ENCODE peak calls at places on chromosomes 13 and 19, in eight cellular contexts. One of them, this sample, is unnamed.

GRCh38 chr13:41590122-41590521 is 132.8 kb downstream of the RGCC start:
- DNase-seq in neural crest cell: no peak
- DNase-seq in astrocyte of the spinal cord: no peak
- DNase-seq in HL-60: no peak
- DNase-seq in brain microvascular endothelial cell: no peak
- DNase-seq in WTC11: no peak
- DNase-seq in GM20000: no peak
- DNase-seq in colonic mucosa: no peak
- DNase-seq in this sample: no peak

GRCh38 chr19:3398114-3398899 is 31.9 kb downstream of the NFIC start:
- DNase-seq in neural crest cell: no peak
- DNase-seq in astrocyte of the spinal cord: peak
- DNase-seq in HL-60: no peak
- DNase-seq in brain microvascular endothelial cell: no peak
- DNase-seq in WTC11: peak
- DNase-seq in GM20000: no peak
- DNase-seq in colonic mucosa: peak
- DNase-seq in this sample: no peak

GRCh38 chr13:79475569-79475968 is 5.4 kb upstream of the NDFIP2 start:
- DNase-seq in neural crest cell: no peak
- DNase-seq in astrocyte of the spinal cord: no peak
- DNase-seq in HL-60: no peak
- DNase-seq in brain microvascular endothelial cell: no peak
- DNase-seq in WTC11: no peak
- DNase-seq in GM20000: no peak
- DNase-seq in colonic mucosa: no peak
- DNase-seq in this sample: no peak

GRCh38 chr19:48713041-48713863 is 6.3 kb downstream of the MAMSTR start:
- DNase-seq in neural crest cell: no peak
- DNase-seq in astrocyte of the spinal cord: no peak
- DNase-seq in HL-60: no peak
- DNase-seq in brain microvascular endothelial cell: peak
- DNase-seq in WTC11: peak
- DNase-seq in GM20000: peak
- DNase-seq in colonic mucosa: no peak
- DNase-seq in this sample: no peak

GRCh38 chr13:74929436-74929835 is 552.5 kb downstream of the TBC1D4 start:
- DNase-seq in neural crest cell: no peak
- DNase-seq in astrocyte of the spinal cord: peak
- DNase-seq in HL-60: no peak
- DNase-seq in brain microvascular endothelial cell: no peak
- DNase-seq in WTC11: no peak
- DNase-seq in GM20000: no peak
- DNase-seq in colonic mucosa: no peak
- DNase-seq in this sample: no peak

GRCh38 chr13:32850311-32851052 is 165.7 kb upstream of the KL start:
- DNase-seq in neural crest cell: no peak
- DNase-seq in astrocyte of the spinal cord: no peak
- DNase-seq in HL-60: no peak
- DNase-seq in brain microvascular endothelial cell: no peak
- DNase-seq in WTC11: no peak
- DNase-seq in GM20000: no peak
- DNase-seq in colonic mucosa: no peak
- DNase-seq in this sample: no peak

GRCh38 chr13:113448885-113449692 is 4.2 kb downstream of the ADPRHL1 start:
- DNase-seq in neural crest cell: no peak
- DNase-seq in astrocyte of the spinal cord: no peak
- DNase-seq in HL-60: no peak
- DNase-seq in brain microvascular endothelial cell: no peak
- DNase-seq in WTC11: no peak
- DNase-seq in GM20000: no peak
- DNase-seq in colonic mucosa: peak
- DNase-seq in this sample: peak

GRCh38 chr13:38872693-38873092 is 117.9 kb downstream of the STOML3 start:
- DNase-seq in neural crest cell: peak
- DNase-seq in astrocyte of the spinal cord: peak
- DNase-seq in HL-60: no peak
- DNase-seq in brain microvascular endothelial cell: no peak
- DNase-seq in WTC11: peak
- DNase-seq in GM20000: peak
- DNase-seq in colonic mucosa: no peak
- DNase-seq in this sample: peak

GRCh38 chr19:3179739-3180293 is 1.2 kb downstream of the S1PR4 start:
- DNase-seq in neural crest cell: no peak
- DNase-seq in astrocyte of the spinal cord: no peak
- DNase-seq in HL-60: no peak
- DNase-seq in brain microvascular endothelial cell: no peak
- DNase-seq in WTC11: no peak
- DNase-seq in GM20000: peak
- DNase-seq in colonic mucosa: no peak
- DNase-seq in this sample: no peak

GRCh38 chr13:45678282-45678681 is 23.8 kb upstream of the CBY2 start:
- DNase-seq in neural crest cell: no peak
- DNase-seq in astrocyte of the spinal cord: no peak
- DNase-seq in HL-60: no peak
- DNase-seq in brain microvascular endothelial cell: no peak
- DNase-seq in WTC11: no peak
- DNase-seq in GM20000: no peak
- DNase-seq in colonic mucosa: no peak
- DNase-seq in this sample: no peak

GRCh38 chr13:45683701-45684100 is 18.4 kb upstream of the CBY2 start:
- DNase-seq in neural crest cell: no peak
- DNase-seq in astrocyte of the spinal cord: no peak
- DNase-seq in HL-60: no peak
- DNase-seq in brain microvascular endothelial cell: no peak
- DNase-seq in WTC11: peak
- DNase-seq in GM20000: no peak
- DNase-seq in colonic mucosa: no peak
- DNase-seq in this sample: no peak

GRCh38 chr13:45681101-45681500 is 21.0 kb upstream of the CBY2 start:
- DNase-seq in neural crest cell: no peak
- DNase-seq in astrocyte of the spinal cord: peak
- DNase-seq in HL-60: no peak
- DNase-seq in brain microvascular endothelial cell: no peak
- DNase-seq in WTC11: no peak
- DNase-seq in GM20000: no peak
- DNase-seq in colonic mucosa: no peak
- DNase-seq in this sample: no peak

DNA sequence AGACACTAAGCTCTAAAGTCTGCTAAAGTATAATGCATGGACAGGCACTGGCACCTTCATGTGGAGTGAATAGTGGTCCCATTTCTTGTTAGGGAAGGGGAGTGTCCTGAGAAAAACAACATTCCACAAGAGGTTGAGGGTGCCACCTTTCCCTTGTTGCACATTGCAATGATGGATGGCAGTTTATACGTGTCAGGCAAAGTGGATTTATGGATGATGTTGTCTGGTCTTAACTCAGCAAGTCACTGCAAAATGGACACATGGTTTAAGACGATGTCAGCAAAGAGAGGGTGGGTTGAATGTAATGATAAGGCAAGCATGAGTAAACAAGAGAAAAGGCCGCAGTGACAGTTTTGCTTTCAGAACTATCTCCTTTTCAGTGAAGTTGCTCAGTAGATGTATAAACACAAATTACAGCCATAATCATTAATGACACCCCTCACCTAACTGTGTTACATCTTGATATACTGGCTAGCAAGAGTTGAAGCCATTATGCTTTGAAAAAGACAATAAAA is 19.6 kb upstream of the CBY2 start:
- DNase-seq in neural crest cell: no peak
- DNase-seq in astrocyte of the spinal cord: no peak
- DNase-seq in HL-60: no peak
- DNase-seq in brain microvascular endothelial cell: no peak
- DNase-seq in WTC11: no peak
- DNase-seq in GM20000: no peak
- DNase-seq in colonic mucosa: no peak
- DNase-seq in this sample: no peak
- TF ChIP-seq CTCF in neural crest cell: no peak
- TF ChIP-seq CTCF in astrocyte of the spinal cord: no peak
- TF ChIP-seq CTCF in HL-60: no peak
- TF ChIP-seq CTCF in brain microvascular endothelial cell: no peak
- TF ChIP-seq CTCF in WTC11: no peak
- TF ChIP-seq CTCF in GM20000: no peak
- TF ChIP-seq CTCF in colonic mucosa: no peak
- TF ChIP-seq CTCF in this sample: no peak

GRCh38 chr19:1275260-1275975 is at the start of gene FAM174C:
- DNase-seq in neural crest cell: peak
- DNase-seq in astrocyte of the spinal cord: peak
- DNase-seq in HL-60: peak
- DNase-seq in brain microvascular endothelial cell: peak
- DNase-seq in WTC11: peak
- DNase-seq in GM20000: peak
- DNase-seq in colonic mucosa: peak
- DNase-seq in this sample: peak
- TF ChIP-seq CTCF in neural crest cell: no peak
- TF ChIP-seq CTCF in astrocyte of the spinal cord: no peak
- TF ChIP-seq CTCF in HL-60: no peak
- TF ChIP-seq CTCF in brain microvascular endothelial cell: no peak
- TF ChIP-seq CTCF in WTC11: no peak
- TF ChIP-seq CTCF in GM20000: no peak
- TF ChIP-seq CTCF in colonic mucosa: no peak
- TF ChIP-seq CTCF in this sample: no peak

GRCh38 chr13:23583491-23583890 is 13.3 kb downstream of the TNFRSF19 start:
- DNase-seq in neural crest cell: no peak
- DNase-seq in astrocyte of the spinal cord: no peak
- DNase-seq in HL-60: no peak
- DNase-seq in brain microvascular endothelial cell: no peak
- DNase-seq in WTC11: no peak
- DNase-seq in GM20000: no peak
- DNase-seq in colonic mucosa: no peak
- DNase-seq in this sample: no peak

GRCh38 chr13:23578411-23579071 is 8.3 kb downstream of the TNFRSF19 start:
- DNase-seq in neural crest cell: peak
- DNase-seq in astrocyte of the spinal cord: peak
- DNase-seq in HL-60: peak
- DNase-seq in brain microvascular endothelial cell: peak
- DNase-seq in WTC11: peak
- DNase-seq in GM20000: peak
- DNase-seq in colonic mucosa: peak
- DNase-seq in this sample: peak

GRCh38 chr13:23575632-23576031 is 5.4 kb downstream of the TNFRSF19 start:
- DNase-seq in neural crest cell: no peak
- DNase-seq in astrocyte of the spinal cord: no peak
- DNase-seq in HL-60: no peak
- DNase-seq in brain microvascular endothelial cell: no peak
- DNase-seq in WTC11: no peak
- DNase-seq in GM20000: no peak
- DNase-seq in colonic mucosa: no peak
- DNase-seq in this sample: no peak

GRCh38 chr13:23579886-23580706 is 9.9 kb downstream of the TNFRSF19 start:
- DNase-seq in neural crest cell: no peak
- DNase-seq in astrocyte of the spinal cord: peak
- DNase-seq in HL-60: no peak
- DNase-seq in brain microvascular endothelial cell: no peak
- DNase-seq in WTC11: no peak
- DNase-seq in GM20000: no peak
- DNase-seq in colonic mucosa: no peak
- DNase-seq in this sample: no peak

GRCh38 chr13:23579072-23579885 is 9.1 kb downstream of the TNFRSF19 start:
- DNase-seq in neural crest cell: peak
- DNase-seq in astrocyte of the spinal cord: peak
- DNase-seq in HL-60: peak
- DNase-seq in brain microvascular endothelial cell: peak
- DNase-seq in WTC11: peak
- DNase-seq in GM20000: peak
- DNase-seq in colonic mucosa: peak
- DNase-seq in this sample: peak
- TF ChIP-seq CTCF in neural crest cell: no peak
- TF ChIP-seq CTCF in astrocyte of the spinal cord: no peak
- TF ChIP-seq CTCF in HL-60: no peak
- TF ChIP-seq CTCF in brain microvascular endothelial cell: no peak
- TF ChIP-seq CTCF in WTC11: no peak
- TF ChIP-seq CTCF in GM20000: no peak
- TF ChIP-seq CTCF in colonic mucosa: no peak
- TF ChIP-seq CTCF in this sample: no peak

DNA sequence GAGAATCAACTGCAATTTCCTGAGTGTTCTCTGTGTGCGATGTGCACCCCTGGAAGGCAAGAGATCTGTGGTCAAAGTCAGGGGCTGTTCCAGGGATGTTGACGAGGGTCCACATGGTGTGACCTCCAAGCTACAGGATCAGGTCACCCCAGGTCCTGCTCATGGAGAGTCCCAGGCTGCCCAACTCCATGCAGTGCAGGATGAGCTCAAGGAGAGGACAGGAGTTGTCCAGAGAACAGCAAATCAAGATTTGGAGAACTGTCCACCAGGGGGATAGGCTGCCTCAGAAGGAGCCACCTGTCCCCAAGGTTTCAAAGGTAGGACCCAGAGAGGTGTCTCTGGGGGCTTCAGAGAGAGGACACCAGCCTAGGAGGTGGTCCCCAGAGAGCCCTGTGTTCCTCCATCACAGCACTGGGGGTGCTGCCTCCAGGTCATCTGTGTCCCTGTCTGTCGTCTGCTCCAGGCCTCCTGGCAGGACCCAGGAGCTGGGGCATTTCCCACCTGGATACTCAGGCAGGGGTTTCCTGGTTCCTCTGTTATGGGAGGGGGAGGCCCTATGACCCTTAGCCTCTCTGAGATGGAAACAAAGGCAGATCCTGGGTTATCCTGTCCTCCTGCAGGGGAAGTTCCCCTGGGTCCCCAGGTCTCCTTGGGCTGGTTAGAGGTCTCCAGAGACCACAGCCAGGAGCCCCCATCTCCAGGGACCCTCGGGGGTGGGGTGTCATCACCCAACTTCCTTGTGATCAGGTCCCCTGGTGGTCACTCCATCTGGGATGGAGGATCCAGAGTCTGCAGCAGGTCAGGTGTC is 2.1 kb upstream of the CEACAM7 start:
- DNase-seq in neural crest cell: no peak
- DNase-seq in astrocyte of the spinal cord: no peak
- DNase-seq in HL-60: no peak
- DNase-seq in brain microvascular endothelial cell: no peak
- DNase-seq in WTC11: no peak
- DNase-seq in GM20000: no peak
- DNase-seq in colonic mucosa: peak
- DNase-seq in this sample: no peak
- TF ChIP-seq CTCF in neural crest cell: no peak
- TF ChIP-seq CTCF in astrocyte of the spinal cord: no peak
- TF ChIP-seq CTCF in HL-60: no peak
- TF ChIP-seq CTCF in brain microvascular endothelial cell: no peak
- TF ChIP-seq CTCF in WTC11: no peak
- TF ChIP-seq CTCF in GM20000: no peak
- TF ChIP-seq CTCF in colonic mucosa: no peak
- TF ChIP-seq CTCF in this sample: peak

DNA sequence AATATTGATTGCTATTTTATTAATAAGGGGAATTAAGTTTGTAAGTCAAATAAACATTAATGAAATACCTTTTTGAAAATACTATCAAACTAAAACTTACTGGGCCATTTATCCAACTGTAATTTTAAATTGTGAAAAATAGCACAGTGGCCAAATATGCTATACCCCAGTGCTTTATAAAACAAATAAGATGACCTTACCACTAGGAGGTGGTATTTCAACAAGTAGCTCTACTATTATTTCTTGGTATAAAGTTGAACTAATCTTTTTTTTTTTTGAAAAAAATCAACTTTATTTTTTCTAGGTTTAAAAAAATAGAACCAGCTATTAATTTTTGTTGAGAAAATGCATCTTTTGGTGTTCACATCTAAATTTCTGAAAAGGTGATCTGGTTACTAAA is 14.7 kb downstream of the LACC1 start:
- DNase-seq in neural crest cell: no peak
- DNase-seq in astrocyte of the spinal cord: no peak
- DNase-seq in HL-60: no peak
- DNase-seq in brain microvascular endothelial cell: no peak
- DNase-seq in WTC11: no peak
- DNase-seq in GM20000: no peak
- DNase-seq in colonic mucosa: no peak
- DNase-seq in this sample: no peak
- TF ChIP-seq CTCF in neural crest cell: peak
- TF ChIP-seq CTCF in astrocyte of the spinal cord: peak
- TF ChIP-seq CTCF in HL-60: no peak
- TF ChIP-seq CTCF in brain microvascular endothelial cell: peak
- TF ChIP-seq CTCF in WTC11: no peak
- TF ChIP-seq CTCF in GM20000: no peak
- TF ChIP-seq CTCF in colonic mucosa: no peak
- TF ChIP-seq CTCF in this sample: no peak